ENCODE peak calls at places on chromosomes 12 and 14, in nine cellular contexts. U is coronary artery, W is stomach, I is GM10248, D is MCF 10A, A is body of pancreas, E is dorsolateral prefrontal cortex, B is Peyer's patch, R is OCI-LY7. L is an unnamed sample.

GRCh38 chr14:100557658-100558057 is 29.6 kb downstream of the BEGAIN start:
- DNase-seq in U (no peak), W (no peak), I (no peak), D (no peak), A (no peak), E (no peak), B (no peak), R (no peak), L (no peak)

GRCh38 chr14:68464716-68465115 is 328.2 kb downstream of the ZFP36L1 start:
- DNase-seq in U (no peak), W (no peak), I (no peak), D (peak), A (no peak), E (no peak), B (no peak), R (no peak), L (no peak)

GRCh38 chr12:80241576-80242273 is 142.4 kb downstream of the OTOGL start:
- DNase-seq in U (no peak), W (no peak), I (no peak), D (peak), A (no peak), E (no peak), B (no peak), R (no peak), L (no peak)

GRCh38 chr12:128933039-128933438 is 79.8 kb downstream of the GLT1D1 start:
- DNase-seq in U (no peak), W (no peak), I (no peak), D (no peak), A (no peak), E (no peak), B (no peak), R (no peak), L (no peak)

GRCh38 chr12:18135509-18135908 is 45.5 kb upstream of the RERGL start:
- DNase-seq in U (no peak), W (no peak), I (no peak), D (no peak), A (no peak), E (no peak), B (no peak), R (no peak), L (no peak)

GRCh38 chr12:122227341-122227740 is 1.5 kb upstream of the DIABLO start:
- DNase-seq in U (no peak), W (no peak), I (no peak), D (no peak), A (no peak), E (no peak), B (no peak), R (no peak), L (peak)

GRCh38 chr14:75238728-75239455 is 39.7 kb upstream of the FOS start:
- DNase-seq in U (no peak), W (no peak), I (no peak), D (no peak), A (peak), E (peak), B (no peak), R (no peak), L (no peak)

GRCh38 chr14:71103662-71104484 is 196.6 kb downstream of the PCNX1 start:
- DNase-seq in U (no peak), W (no peak), I (peak), D (peak), A (no peak), E (no peak), B (no peak), R (peak), L (no peak)

GRCh38 chr12:91023326-91024004 is 18.7 kb upstream of the EPYC start:
- DNase-seq in U (no peak), W (no peak), I (no peak), D (peak), A (no peak), E (no peak), B (no peak), R (no peak), L (no peak)

GRCh38 chr14:70635971-70636595 is 5.6 kb upstream of the TTC9 start:
- DNase-seq in U (no peak), W (no peak), I (no peak), D (peak), A (no peak), E (no peak), B (no peak), R (no peak), L (no peak)

GRCh38 chr14:72716471-72716870 is 177.4 kb downstream of the DPF3 start:
- DNase-seq in U (no peak), W (no peak), I (no peak), D (no peak), A (no peak), E (no peak), B (no peak), R (no peak), L (no peak)
- TF ChIP-seq CTCF in U (no peak), W (no peak), I (no peak), D (no peak), A (no peak), E (no peak), B (no peak), R (no peak), L (no peak)

DNA sequence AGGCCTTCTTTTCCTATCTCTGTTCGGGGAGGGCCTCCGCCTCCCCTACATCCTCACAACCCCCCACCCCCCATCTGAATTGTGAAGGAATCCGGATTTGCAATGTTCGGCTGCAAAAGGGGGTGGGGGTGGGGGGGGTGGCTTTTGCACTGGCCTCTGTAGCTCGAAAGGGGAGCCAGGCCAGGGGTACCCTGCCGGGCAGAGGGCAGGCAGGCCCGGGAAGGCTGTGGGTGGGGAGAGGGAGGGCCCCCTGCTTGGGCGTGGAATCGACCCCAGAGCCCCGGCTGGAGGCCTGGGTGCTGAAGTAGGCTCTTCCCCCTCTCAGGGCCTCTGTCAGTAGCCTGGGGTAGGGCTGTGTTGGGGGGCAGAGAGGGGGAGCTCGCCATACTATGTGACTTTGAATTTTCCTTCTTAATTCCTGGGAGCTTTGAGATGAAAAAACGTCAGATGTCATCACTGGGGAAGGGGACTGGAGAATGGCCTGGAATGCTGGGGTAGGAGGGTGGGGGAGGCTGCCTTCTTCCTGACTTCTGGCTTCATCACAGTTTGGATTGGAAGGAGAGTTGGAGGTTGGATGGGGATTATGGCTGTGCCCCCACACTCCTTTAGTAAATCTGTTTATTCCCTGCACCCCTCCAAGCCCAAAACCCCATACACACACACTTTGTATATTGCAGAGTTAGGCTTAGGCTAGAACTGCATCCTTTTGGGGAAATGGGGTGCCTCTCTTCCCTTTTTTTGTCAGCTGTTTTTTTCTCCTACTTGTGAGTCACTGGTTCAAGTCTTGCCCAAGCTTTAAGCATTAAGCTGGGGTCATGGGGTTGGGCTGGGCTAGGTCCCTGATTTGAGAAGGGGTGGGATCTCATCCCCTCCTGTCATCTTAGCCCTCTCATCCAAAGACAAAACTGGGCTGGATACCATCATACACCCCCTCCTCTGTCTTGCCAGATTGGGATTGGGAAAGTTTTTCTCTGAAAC is 1.3 kb downstream of the LRP1 start:
- DNase-seq in U (no peak), W (no peak), I (no peak), D (peak), A (no peak), E (no peak), B (no peak), R (no peak), L (no peak)
- TF ChIP-seq CTCF in U (no peak), W (no peak), I (no peak), D (no peak), A (no peak), E (no peak), B (no peak), R (no peak), L (no peak)

GRCh38 chr12:71641390-71641789 is 22.3 kb downstream of the ZFC3H1 start:
- DNase-seq in U (no peak), W (no peak), I (no peak), D (no peak), A (no peak), E (no peak), B (no peak), R (no peak), L (no peak)

GRCh38 chr12:71638499-71638898 is 25.1 kb downstream of the ZFC3H1 start:
- DNase-seq in U (no peak), W (no peak), I (no peak), D (no peak), A (no peak), E (no peak), B (no peak), R (no peak), L (no peak)

GRCh38 chr12:71636704-71637115 is 26.9 kb downstream of the ZFC3H1 start:
- DNase-seq in U (no peak), W (no peak), I (peak), D (peak), A (no peak), E (no peak), B (no peak), R (peak), L (no peak)

GRCh38 chr12:71640316-71640715 is 23.3 kb downstream of the ZFC3H1 start:
- DNase-seq in U (no peak), W (peak), I (no peak), D (no peak), A (no peak), E (no peak), B (no peak), R (no peak), L (no peak)

GRCh38 chr12:71639341-71639760 is 24.3 kb downstream of the ZFC3H1 start:
- DNase-seq in U (no peak), W (no peak), I (no peak), D (peak), A (no peak), E (no peak), B (no peak), R (peak), L (no peak)
- TF ChIP-seq CTCF in U (no peak), W (no peak), I (peak), D (no peak), A (no peak), E (peak), B (no peak), R (peak), L (no peak)

GRCh38 chr12:14663002-14663401 is 33.4 kb downstream of the GUCY2C start:
- DNase-seq in U (no peak), W (no peak), I (no peak), D (no peak), A (no peak), E (no peak), B (no peak), R (peak), L (no peak)

GRCh38 chr12:14668591-14668990 is 27.8 kb downstream of the GUCY2C start:
- DNase-seq in U (no peak), W (no peak), I (no peak), D (no peak), A (peak), E (no peak), B (no peak), R (no peak), L (no peak)

GRCh38 chr12:14665354-14666348 is 30.7 kb downstream of the GUCY2C start:
- DNase-seq in U (no peak), W (no peak), I (no peak), D (no peak), A (no peak), E (no peak), B (no peak), R (peak), L (no peak)

DNA sequence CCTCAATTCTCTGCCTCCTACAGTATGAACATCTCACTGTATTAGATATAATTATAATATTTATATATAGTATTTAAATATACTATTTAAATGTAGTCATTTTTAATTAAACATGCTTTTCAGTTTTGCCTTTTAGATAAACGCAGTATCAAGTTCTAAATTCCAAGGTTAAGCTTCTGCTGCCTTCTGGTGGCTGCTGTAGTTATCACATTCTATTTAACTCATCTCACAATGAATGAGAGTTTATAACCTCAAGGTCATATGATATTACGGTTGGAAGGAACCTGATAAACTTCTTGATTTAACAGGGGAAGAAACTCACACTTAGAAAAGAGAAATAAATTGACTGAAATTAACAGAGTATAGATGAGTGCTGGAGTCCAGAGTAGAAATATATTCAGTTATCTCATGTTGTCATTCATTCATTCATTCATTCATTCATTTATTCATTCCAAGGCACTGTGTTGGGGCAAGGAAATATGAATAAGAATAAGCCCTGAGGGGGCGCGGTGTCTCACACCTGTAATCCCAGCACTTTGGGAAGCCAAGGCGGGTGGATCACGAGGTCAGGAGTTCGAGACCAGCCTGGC is 31.9 kb downstream of the GUCY2C start:
- DNase-seq in U (no peak), W (peak), I (peak), D (peak), A (peak), E (peak), B (no peak), R (peak), L (no peak)
- TF ChIP-seq CTCF in U (peak), W (peak), I (peak), D (peak), A (peak), E (peak), B (no peak), R (peak), L (peak)

L was measured in natural killer cell.